ENCODE peak calls at places on chromosomes 2 and 18, in six cellular contexts. A, Z, Y, B, N and H are unnamed samples.

GRCh38 chr2:204187513-204188088 is 251.0 kb downstream of the ICOS start:
- DNase-seq in A (no peak), Z (no peak), Y (no peak), B (no peak), N (no peak), H (no peak)

GRCh38 chr18:10404148-10404547 is 50.3 kb upstream of the APCDD1 start:
- DNase-seq in A (no peak), Z (no peak), Y (no peak), B (no peak), N (no peak), H (no peak)

GRCh38 chr2:84970956-84971798 is at the start of gene KCMF1:
- DNase-seq in A (no peak), Z (peak), Y (peak), B (peak), N (peak), H (peak)

GRCh38 chr18:75120521-75120920 is 88.4 kb downstream of the PTGR3 start:
- DNase-seq in A (no peak), Z (no peak), Y (no peak), B (no peak), N (no peak), H (no peak)

GRCh38 chr2:223797073-223797472 is 40.3 kb downstream of the AP1S3 start:
- DNase-seq in A (peak), Z (no peak), Y (no peak), B (peak), N (no peak), H (peak)

GRCh38 chr2:137706786-137707613 is 257.3 kb upstream of the HNMT start:
- DNase-seq in A (no peak), Z (no peak), Y (no peak), B (no peak), N (no peak), H (no peak)

GRCh38 chr18:61991201-61991600 is 98.4 kb upstream of the RNF152 start:
- DNase-seq in A (no peak), Z (no peak), Y (peak), B (peak), N (no peak), H (no peak)

GRCh38 chr2:190449925-190450324 is 41.8 kb downstream of the MFSD6 start:
- DNase-seq in A (no peak), Z (no peak), Y (no peak), B (no peak), N (no peak), H (no peak)

GRCh38 chr2:186303091-186303490 is 183.0 kb upstream of the ZC3H15 start:
- DNase-seq in A (no peak), Z (no peak), Y (no peak), B (no peak), N (no peak), H (no peak)

GRCh38 chr18:659597-659996 is 2.1 kb downstream of the TYMS start:
- DNase-seq in A (no peak), Z (no peak), Y (no peak), B (no peak), N (no peak), H (no peak)

GRCh38 chr2:144519934-144520717 is at the start of gene ZEB2:
- DNase-seq in A (peak), Z (no peak), Y (peak), B (peak), N (peak), H (no peak)

GRCh38 chr2:9232166-9232479 is 25.5 kb downstream of the ASAP2 start:
- DNase-seq in A (no peak), Z (no peak), Y (no peak), B (no peak), N (no peak), H (no peak)

GRCh38 chr18:49277395-49278036 is 182.9 kb downstream of the DYM start:
- DNase-seq in A (no peak), Z (no peak), Y (no peak), B (peak), N (no peak), H (no peak)

GRCh38 chr2:207231962-207232361 is 66.2 kb upstream of the KLF7 start:
- DNase-seq in A (no peak), Z (no peak), Y (no peak), B (peak), N (no peak), H (no peak)

GRCh38 chr18:9866627-9867453 is 18.9 kb upstream of the TXNDC2 start:
- DNase-seq in A (no peak), Z (no peak), Y (no peak), B (no peak), N (no peak), H (no peak)

GRCh38 chr2:27261241-27261925 is 1.5 kb downstream of the SLC30A3 start:
- DNase-seq in A (no peak), Z (no peak), Y (no peak), B (no peak), N (no peak), H (no peak)

GRCh38 chr2:177740718-177741117 is 331.9 kb downstream of the PDE11A start:
- DNase-seq in A (no peak), Z (no peak), Y (no peak), B (no peak), N (no peak), H (no peak)

GRCh38 chr2:7430869-7431641 is 513.8 kb downstream of the RNF144A start:
- DNase-seq in A (no peak), Z (no peak), Y (no peak), B (no peak), N (peak), H (no peak)

DNA sequence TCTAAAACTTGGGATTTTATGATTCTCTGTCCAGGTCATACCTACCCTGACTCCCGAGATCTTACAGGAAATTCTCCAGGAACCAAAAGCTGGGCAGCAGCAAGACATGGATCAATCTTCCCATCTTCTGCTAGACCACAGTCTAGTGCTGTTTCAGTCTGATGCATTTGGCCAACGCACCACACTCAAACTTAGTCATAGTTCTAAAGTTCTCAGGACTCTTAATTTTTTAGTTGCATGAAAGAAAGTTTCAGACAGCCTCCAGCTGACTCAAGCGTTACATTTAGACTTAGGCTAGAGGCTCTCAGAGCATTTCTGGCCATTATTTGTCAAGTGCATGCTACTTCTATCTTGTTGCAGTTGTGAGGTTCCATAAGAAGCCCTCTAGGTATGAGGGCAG is 230.1 kb upstream of the CCDC150 start:
- DNase-seq in A (no peak), Z (no peak), Y (no peak), B (no peak), N (no peak), H (no peak)
- TF ChIP-seq POLR2A in A (no peak), Z (no peak), Y (no peak), B (no peak), N (no peak), H (no peak)

GRCh38 chr2:37154790-37155189 is 2.0 kb downstream of the EIF2AK2 start:
- DNase-seq in A (no peak), Z (no peak), Y (no peak), B (no peak), N (no peak), H (no peak)

GRCh38 chr2:37153224-37153623 is 3.6 kb downstream of the EIF2AK2 start:
- DNase-seq in A (no peak), Z (no peak), Y (no peak), B (no peak), N (no peak), H (no peak)

GRCh38 chr2:37156071-37156856 is 516 bp downstream of the EIF2AK2 start:
- DNase-seq in A (peak), Z (peak), Y (peak), B (peak), N (peak), H (peak)

DNA sequence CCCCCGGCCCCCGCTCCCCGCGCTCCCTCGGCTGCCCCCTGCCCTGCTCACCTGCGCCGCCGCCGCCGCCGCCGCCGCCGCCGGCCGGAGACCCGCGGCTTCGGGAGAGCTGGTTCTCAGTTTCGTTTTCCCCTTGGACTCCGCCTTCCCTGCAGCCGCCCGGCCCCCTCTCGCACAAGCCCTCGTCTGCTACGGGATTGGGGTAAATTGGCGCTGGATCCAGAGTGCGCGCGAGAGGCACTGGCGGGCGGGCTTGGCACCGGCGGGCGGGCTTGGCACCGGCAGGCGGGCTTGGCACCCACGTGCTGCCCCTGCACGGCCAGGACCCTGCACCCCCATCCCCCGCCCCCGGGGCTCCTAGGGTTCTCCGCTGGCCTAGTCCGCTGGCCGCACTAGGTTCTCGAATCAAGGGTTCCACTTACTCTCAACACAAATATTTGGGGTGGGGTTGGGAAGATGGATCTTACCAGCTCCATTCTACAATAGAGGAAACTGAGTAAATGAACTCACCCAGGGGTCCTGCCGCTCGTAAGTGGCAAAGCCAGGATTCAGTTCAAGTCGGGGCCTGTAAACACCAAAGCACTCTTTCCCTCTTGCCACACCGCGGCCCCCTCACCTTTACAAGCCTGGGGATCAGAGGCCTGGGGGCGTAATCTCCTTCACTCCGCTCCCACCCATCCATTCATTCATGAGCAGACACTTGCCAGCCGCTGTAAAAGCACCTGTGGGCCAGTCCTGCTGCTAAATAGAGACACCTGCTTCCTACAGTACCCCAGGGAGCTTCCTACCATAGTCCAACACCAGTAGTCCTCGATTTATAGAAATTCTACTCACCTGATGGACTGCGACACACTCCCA is at the start of gene EIF2AK2:
- DNase-seq in A (peak), Z (peak), Y (peak), B (peak), N (peak), H (peak)
- TF ChIP-seq POLR2A in A (no peak), Z (peak), Y (peak), B (no peak), N (peak), H (peak)

GRCh38 chr2:71361631-71362030 is 30.0 kb downstream of the ZNF638 start:
- DNase-seq in A (no peak), Z (no peak), Y (no peak), B (no peak), N (no peak), H (no peak)
- TF ChIP-seq POLR2A in A (no peak), Z (no peak), Y (no peak), B (no peak), N (no peak), H (no peak)

GRCh38 chr2:218332920-218333645 is 23.6 kb upstream of the CATIP start:
- DNase-seq in A (no peak), Z (no peak), Y (no peak), B (no peak), N (no peak), H (no peak)
- TF ChIP-seq POLR2A in A (no peak), Z (no peak), Y (no peak), B (no peak), N (no peak), H (no peak)

GRCh38 chr2:153478289-153479261 is at the start of gene RPRM:
- DNase-seq in A (peak), Z (peak), Y (peak), B (peak), N (peak), H (no peak)
- TF ChIP-seq POLR2A in A (no peak), Z (no peak), Y (peak), B (no peak), N (no peak), H (no peak)

GRCh38 chr2:1744446-1745170 is at the start of gene PXDN:
- DNase-seq in A (no peak), Z (peak), Y (peak), B (peak), N (peak), H (no peak)
- TF ChIP-seq POLR2A in A (no peak), Z (peak), Y (peak), B (peak), N (no peak), H (no peak)

GRCh38 chr2:64609229-64609994 is 44.3 kb downstream of the SERTAD2 start:
- DNase-seq in A (no peak), Z (no peak), Y (peak), B (peak), N (peak), H (no peak)
- TF ChIP-seq POLR2A in A (no peak), Z (no peak), Y (no peak), B (no peak), N (no peak), H (no peak)

DNA sequence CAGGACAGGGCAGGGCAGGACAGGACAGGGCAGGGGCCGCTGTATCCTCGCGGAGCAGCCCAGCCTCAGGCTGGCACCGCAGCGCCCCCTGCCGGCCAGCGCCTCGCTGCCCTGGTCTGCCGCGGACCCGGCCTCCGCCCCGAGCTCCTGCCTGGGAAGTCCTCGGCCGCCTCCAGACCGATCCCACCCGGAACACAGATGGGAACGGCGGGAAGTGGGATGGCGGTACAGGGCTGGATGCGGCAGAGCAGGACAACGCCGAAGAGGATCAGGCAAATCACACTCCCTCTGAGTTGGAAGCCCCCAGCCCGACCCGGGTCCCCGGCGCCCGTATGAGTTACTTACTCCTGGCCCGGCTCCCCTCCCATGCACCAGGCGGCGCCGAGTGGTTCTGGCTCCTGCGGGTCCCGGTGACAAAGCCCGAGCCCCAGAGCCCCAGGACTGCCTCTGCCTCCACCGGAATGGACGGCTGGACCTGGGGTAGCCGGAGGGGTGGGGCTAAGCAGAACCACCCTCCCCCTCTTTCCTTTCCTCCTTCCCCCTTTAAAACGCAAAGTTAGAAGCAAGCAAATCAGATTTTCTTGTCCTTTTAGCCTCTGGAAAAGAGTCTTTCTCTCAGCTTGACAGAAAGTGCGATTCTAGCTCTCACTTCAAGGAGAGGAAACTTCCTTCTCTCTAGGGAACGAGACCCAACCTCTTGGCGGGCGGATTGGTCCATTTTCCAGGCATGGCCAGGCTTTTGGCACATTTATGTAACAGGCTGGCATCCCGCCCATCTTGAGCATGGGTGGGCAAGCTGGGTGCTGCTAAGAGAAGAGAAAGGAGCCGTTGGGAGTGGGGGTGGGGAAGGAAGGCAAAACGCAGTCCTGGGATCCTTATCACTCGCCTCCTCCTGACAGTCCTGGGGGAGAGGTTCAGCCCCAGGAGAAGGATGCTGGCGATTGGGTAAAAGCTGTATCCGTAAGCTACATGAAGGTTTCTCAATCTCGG is at the start of gene TP53I3:
- DNase-seq in A (peak), Z (peak), Y (peak), B (peak), N (peak), H (peak)
- TF ChIP-seq POLR2A in A (peak), Z (peak), Y (peak), B (peak), N (peak), H (peak)

DNA sequence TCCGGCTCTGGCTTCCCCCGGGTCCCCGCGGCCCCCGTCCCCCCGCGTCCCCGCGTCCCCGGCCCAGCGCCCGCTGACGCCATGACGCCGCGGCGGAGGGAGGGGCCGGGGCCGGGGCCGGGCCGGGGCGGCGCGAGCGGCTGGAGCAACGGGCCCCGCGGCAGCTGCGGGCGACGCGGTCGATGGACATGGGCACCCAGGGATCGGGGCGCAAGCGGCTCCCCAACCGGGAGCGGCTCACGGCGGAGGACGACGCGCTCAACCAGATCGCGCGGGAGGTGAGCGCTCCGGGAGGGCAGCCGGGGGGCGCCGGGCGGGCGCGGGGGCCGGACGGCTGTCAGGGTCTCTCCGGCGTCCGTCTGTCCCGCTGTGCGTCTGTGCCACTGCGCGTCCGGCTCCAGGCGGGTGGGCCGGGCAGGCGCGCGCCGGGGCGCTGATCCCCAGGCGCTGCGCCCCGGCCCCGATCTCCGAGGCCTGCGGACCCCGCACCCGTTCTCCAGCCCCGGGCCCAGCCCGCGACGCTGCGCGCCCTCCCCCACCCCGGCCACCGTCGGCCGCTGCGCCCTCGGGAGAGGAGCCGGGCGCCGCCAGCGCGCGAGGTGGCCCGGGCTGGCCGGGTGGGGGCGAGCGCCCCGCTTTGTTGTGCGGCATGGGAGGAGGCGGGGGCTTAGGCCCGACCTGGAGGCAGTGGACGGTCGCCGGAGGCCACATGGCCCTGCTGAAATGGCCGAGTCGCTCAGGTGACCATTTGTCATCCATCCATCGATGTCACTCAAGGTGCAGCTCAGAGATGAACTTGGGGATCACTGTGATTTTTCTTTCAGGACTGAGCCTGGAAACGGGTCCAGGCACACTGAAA is at the start of gene LRRFIP1:
- DNase-seq in A (no peak), Z (no peak), Y (peak), B (no peak), N (peak), H (no peak)
- TF ChIP-seq POLR2A in A (no peak), Z (no peak), Y (no peak), B (peak), N (no peak), H (peak)

DNA sequence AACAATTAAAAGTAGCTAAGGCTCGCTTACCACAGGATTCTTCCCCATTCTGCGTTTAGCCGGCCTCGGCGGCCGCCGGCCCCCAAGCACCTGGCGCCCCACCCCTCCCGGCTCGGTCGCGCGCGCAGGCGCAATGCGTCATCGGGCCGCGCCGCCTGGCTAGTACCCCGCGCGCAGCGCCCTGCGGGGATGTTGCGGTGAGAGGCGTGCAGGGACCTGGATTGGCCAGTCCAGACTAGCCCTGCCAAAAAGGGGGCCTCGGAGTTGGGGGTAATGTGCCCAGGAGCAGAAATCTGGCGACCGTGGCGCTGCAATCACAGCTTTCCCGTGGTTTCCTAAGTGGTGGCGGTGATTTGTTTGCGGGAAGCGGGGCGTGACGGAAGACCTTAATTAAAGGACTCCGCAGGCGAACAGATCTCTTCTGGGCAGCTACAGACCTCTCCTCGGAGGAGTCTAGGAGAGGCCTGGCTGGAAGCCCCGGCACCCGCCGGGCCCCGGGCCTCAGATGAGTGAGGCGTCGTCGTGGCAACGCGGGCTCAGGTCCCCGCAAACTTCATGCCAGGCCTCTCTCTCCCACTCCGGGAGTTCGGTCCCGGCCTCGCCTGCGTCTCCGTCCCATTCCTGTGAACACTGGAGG is 606 bp downstream of the TMEM237 start:
- DNase-seq in A (peak), Z (peak), Y (peak), B (peak), N (peak), H (peak)
- TF ChIP-seq POLR2A in A (peak), Z (peak), Y (peak), B (peak), N (peak), H (peak)